ENCODE peak calls at places on chromosomes 7 and 10, in five cellular contexts. One of them, this sample, is unnamed.

GRCh38 chr10:69800109-69800508 is 1.6 kb upstream of the COL13A1 start:
- DNase-seq in PC-9: peak; percentile 48
- DNase-seq in AG10803: peak; percentile 56
- DNase-seq in Panc1: no peak
- DNase-seq in CD4-positive, alpha-beta T cell: no peak
- DNase-seq in this sample: no peak

GRCh38 chr10:132361581-132362101 is 29.6 kb downstream of the LRRC27 start:
- DNase-seq in PC-9: no peak
- DNase-seq in AG10803: no peak
- DNase-seq in Panc1: no peak
- DNase-seq in CD4-positive, alpha-beta T cell: no peak
- DNase-seq in this sample: no peak

GRCh38 chr7:152435384-152436278 is at the start of gene KMT2C:
- DNase-seq in PC-9: no peak
- DNase-seq in AG10803: peak; percentile 44
- DNase-seq in Panc1: no peak
- DNase-seq in CD4-positive, alpha-beta T cell: peak; percentile 40
- DNase-seq in this sample: no peak

GRCh38 chr10:72329290-72330058 is 25.2 kb downstream of the DNAJB12 start:
- DNase-seq in PC-9: no peak
- DNase-seq in AG10803: no peak
- DNase-seq in Panc1: no peak
- DNase-seq in CD4-positive, alpha-beta T cell: no peak
- DNase-seq in this sample: no peak

GRCh38 chr10:99630439-99630838 is 10.2 kb upstream of the SLC25A28 start:
- DNase-seq in PC-9: no peak
- DNase-seq in AG10803: peak; percentile 68
- DNase-seq in Panc1: no peak
- DNase-seq in CD4-positive, alpha-beta T cell: no peak
- DNase-seq in this sample: no peak

GRCh38 chr7:6640246-6640721 is 3.2 kb downstream of the ZNF316 start:
- DNase-seq in PC-9: no peak
- DNase-seq in AG10803: peak; percentile 57
- DNase-seq in Panc1: no peak
- DNase-seq in CD4-positive, alpha-beta T cell: no peak
- DNase-seq in this sample: no peak

GRCh38 chr10:62715383-62715782 is 89.1 kb upstream of the ADO start:
- DNase-seq in PC-9: no peak
- DNase-seq in AG10803: no peak
- DNase-seq in Panc1: no peak
- DNase-seq in CD4-positive, alpha-beta T cell: no peak
- DNase-seq in this sample: no peak

GRCh38 chr7:1620835-1621234 is 49.2 kb upstream of the ELFN1 start:
- DNase-seq in PC-9: no peak
- DNase-seq in AG10803: no peak
- DNase-seq in Panc1: no peak
- DNase-seq in CD4-positive, alpha-beta T cell: no peak
- DNase-seq in this sample: no peak

GRCh38 chr10:60105195-60105812 is 198.9 kb upstream of the CCDC6 start:
- DNase-seq in PC-9: no peak
- DNase-seq in AG10803: peak; percentile 39
- DNase-seq in Panc1: no peak
- DNase-seq in CD4-positive, alpha-beta T cell: no peak
- DNase-seq in this sample: no peak

GRCh38 chr10:78351283-78351682 is 317.6 kb downstream of the RPS24 start:
- DNase-seq in PC-9: no peak
- DNase-seq in AG10803: no peak
- DNase-seq in Panc1: no peak
- DNase-seq in CD4-positive, alpha-beta T cell: no peak
- DNase-seq in this sample: no peak

GRCh38 chr10:72682626-72683025 is 9.3 kb upstream of the MCU start:
- DNase-seq in PC-9: no peak
- DNase-seq in AG10803: no peak
- DNase-seq in Panc1: no peak
- DNase-seq in CD4-positive, alpha-beta T cell: no peak
- DNase-seq in this sample: no peak

GRCh38 chr7:6074612-6075380 is 43.6 kb downstream of the ANKRD61 start:
- DNase-seq in PC-9: no peak
- DNase-seq in AG10803: peak; percentile 19
- DNase-seq in Panc1: no peak
- DNase-seq in CD4-positive, alpha-beta T cell: no peak
- DNase-seq in this sample: no peak

GRCh38 chr7:54544356-54545240 is 2.4 kb downstream of the VSTM2A start:
- DNase-seq in PC-9: no peak
- DNase-seq in AG10803: no peak
- DNase-seq in Panc1: no peak
- DNase-seq in CD4-positive, alpha-beta T cell: no peak
- DNase-seq in this sample: no peak

GRCh38 chr10:76040107-76040829 is 608.8 kb downstream of the LRMDA start:
- DNase-seq in PC-9: no peak
- DNase-seq in AG10803: no peak
- DNase-seq in Panc1: no peak
- DNase-seq in CD4-positive, alpha-beta T cell: no peak
- DNase-seq in this sample: no peak

GRCh38 chr10:27240891-27241639 is 468 bp upstream of the ACBD5 start:
- DNase-seq in PC-9: no peak
- DNase-seq in AG10803: no peak
- DNase-seq in Panc1: no peak
- DNase-seq in CD4-positive, alpha-beta T cell: peak; percentile 25
- DNase-seq in this sample: no peak

GRCh38 chr7:129611246-129612111 is at the start of gene NRF1:
- DNase-seq in PC-9: peak; percentile 67
- DNase-seq in AG10803: peak; percentile 93
- DNase-seq in Panc1: peak; percentile 43
- DNase-seq in CD4-positive, alpha-beta T cell: peak; percentile 88
- DNase-seq in this sample: peak; percentile 62
- TF ChIP-seq CTCF in PC-9: no peak
- TF ChIP-seq CTCF in AG10803: no peak
- TF ChIP-seq CTCF in Panc1: peak; percentile 24
- TF ChIP-seq CTCF in CD4-positive, alpha-beta T cell: no peak
- TF ChIP-seq CTCF in this sample: peak; percentile 4

GRCh38 chr7:80833289-80834104 is 85.4 kb downstream of the SEMA3C start:
- DNase-seq in PC-9: no peak
- DNase-seq in AG10803: peak; percentile 69
- DNase-seq in Panc1: no peak
- DNase-seq in CD4-positive, alpha-beta T cell: no peak
- DNase-seq in this sample: no peak

GRCh38 chr7:80834105-80834410 is 84.8 kb downstream of the SEMA3C start:
- DNase-seq in PC-9: no peak
- DNase-seq in AG10803: no peak
- DNase-seq in Panc1: no peak
- DNase-seq in CD4-positive, alpha-beta T cell: no peak
- DNase-seq in this sample: no peak

GRCh38 chr7:80830584-80831319 is 88.1 kb downstream of the SEMA3C start:
- DNase-seq in PC-9: no peak
- DNase-seq in AG10803: no peak
- DNase-seq in Panc1: no peak
- DNase-seq in CD4-positive, alpha-beta T cell: no peak
- DNase-seq in this sample: no peak

GRCh38 chr7:80830000-80830399 is 88.9 kb downstream of the SEMA3C start:
- DNase-seq in PC-9: no peak
- DNase-seq in AG10803: no peak
- DNase-seq in Panc1: no peak
- DNase-seq in CD4-positive, alpha-beta T cell: no peak
- DNase-seq in this sample: no peak

DNA sequence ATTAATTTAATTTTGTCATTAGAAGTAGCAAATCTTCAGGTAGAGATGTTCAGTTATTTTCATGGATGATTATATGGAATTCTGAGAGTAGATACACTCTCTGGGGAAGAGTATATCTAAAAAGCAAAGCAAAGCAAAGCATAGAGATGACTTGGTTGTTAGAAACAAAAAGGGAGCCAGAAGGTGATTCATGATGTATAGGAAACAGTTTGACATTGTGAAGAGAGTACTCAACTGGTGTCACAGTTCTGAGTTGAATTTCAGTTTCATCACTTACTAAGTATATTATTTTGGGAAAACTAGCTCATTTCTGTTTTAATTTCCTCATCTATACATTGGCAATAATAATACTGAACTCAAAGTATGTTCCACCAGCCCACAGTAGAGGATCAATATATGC is 86.9 kb downstream of the SEMA3C start:
- DNase-seq in PC-9: no peak
- DNase-seq in AG10803: no peak
- DNase-seq in Panc1: no peak
- DNase-seq in CD4-positive, alpha-beta T cell: no peak
- DNase-seq in this sample: no peak
- TF ChIP-seq CTCF in PC-9: no peak
- TF ChIP-seq CTCF in AG10803: no peak
- TF ChIP-seq CTCF in Panc1: no peak
- TF ChIP-seq CTCF in CD4-positive, alpha-beta T cell: no peak
- TF ChIP-seq CTCF in this sample: no peak

DNA sequence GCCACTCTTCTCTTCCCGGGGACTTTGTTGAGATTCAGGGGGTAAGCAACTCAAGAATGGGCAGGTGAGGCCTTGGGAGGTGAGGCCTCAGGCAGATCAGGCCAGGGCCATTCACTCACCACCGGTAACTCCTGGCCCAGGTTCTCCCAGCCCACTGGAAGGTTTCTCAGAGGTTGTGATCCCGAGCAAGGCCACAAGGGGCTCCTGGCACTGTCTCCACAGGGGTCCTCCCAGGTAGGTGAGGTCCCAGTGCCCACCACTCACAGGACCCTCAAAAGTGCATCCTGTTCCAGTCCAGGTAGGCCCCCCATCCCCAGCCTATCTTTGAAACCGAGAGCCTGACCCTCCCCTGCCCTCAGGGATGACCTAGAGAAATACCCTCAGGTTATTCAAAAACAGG is 236.1 kb downstream of the BUB3 start:
- DNase-seq in PC-9: no peak
- DNase-seq in AG10803: no peak
- DNase-seq in Panc1: no peak
- DNase-seq in CD4-positive, alpha-beta T cell: no peak
- DNase-seq in this sample: no peak
- TF ChIP-seq CTCF in PC-9: no peak
- TF ChIP-seq CTCF in AG10803: no peak
- TF ChIP-seq CTCF in Panc1: peak; percentile 47
- TF ChIP-seq CTCF in CD4-positive, alpha-beta T cell: no peak
- TF ChIP-seq CTCF in this sample: no peak

GRCh38 chr10:124827474-124827873 is 25.9 kb downstream of the ABRAXAS2 start:
- DNase-seq in PC-9: no peak
- DNase-seq in AG10803: peak; percentile 24
- DNase-seq in Panc1: no peak
- DNase-seq in CD4-positive, alpha-beta T cell: no peak
- DNase-seq in this sample: no peak
- TF ChIP-seq CTCF in PC-9: peak; percentile 71
- TF ChIP-seq CTCF in AG10803: peak; percentile 62
- TF ChIP-seq CTCF in Panc1: peak; percentile 74
- TF ChIP-seq CTCF in CD4-positive, alpha-beta T cell: peak; percentile 63
- TF ChIP-seq CTCF in this sample: peak; percentile 27

GRCh38 chr7:42247301-42247700 is 10.3 kb upstream of the GLI3 start:
- DNase-seq in PC-9: no peak
- DNase-seq in AG10803: peak; percentile 92
- DNase-seq in Panc1: no peak
- DNase-seq in CD4-positive, alpha-beta T cell: no peak
- DNase-seq in this sample: no peak
- TF ChIP-seq CTCF in PC-9: no peak
- TF ChIP-seq CTCF in AG10803: peak; percentile 64
- TF ChIP-seq CTCF in Panc1: no peak
- TF ChIP-seq CTCF in CD4-positive, alpha-beta T cell: no peak
- TF ChIP-seq CTCF in this sample: no peak

This sample was measured in D721Med.